ENCODE peak calls at places on chromosomes 7 and 10, in nine cellular contexts. V is lung; B is effector memory CD4-positive, alpha-beta T cell; C is mucosa of descending colon; H is psoas muscle; Q is hepatocyte; S is iPS DF 6.9; W is ovary; F is CD8-positive, alpha-beta memory T cell. K is an unnamed sample. For H3K9me3, the result is how much of the 10 kb centered on the place peaks cover.

GRCh38 chr10:45424668-45425404 is 50.8 kb downstream of the ALOX5 start:
- DNase-seq in V (no peak), B (no peak), C (peak), H (no peak), Q (no peak), S (no peak), W (no peak), F (no peak), K (no peak)

GRCh38 chr10:12351447-12351846 is 2.1 kb downstream of the CAMK1D start:
- DNase-seq in V (no peak), B (no peak), C (peak), H (peak), Q (no peak), S (no peak), W (no peak), F (no peak), K (no peak)

GRCh38 chr7:101630591-101630990 is 1.5 kb upstream of the MYL10 start:
- DNase-seq in V (no peak), B (no peak), C (peak), H (no peak), Q (peak), S (no peak), W (no peak), F (no peak), K (no peak)

GRCh38 chr10:97656777-97657176 is 16.3 kb downstream of the PI4K2A start:
- DNase-seq in V (no peak), B (no peak), C (no peak), H (no peak), Q (no peak), S (no peak), W (no peak), F (no peak), K (no peak)

GRCh38 chr7:114879554-114879953 is 42.3 kb upstream of the MDFIC start:
- DNase-seq in V (no peak), B (no peak), C (no peak), H (no peak), Q (no peak), S (no peak), W (no peak), F (no peak), K (no peak)

GRCh38 chr7:82481499-82482097 is 38.0 kb upstream of the CACNA2D1 start:
- DNase-seq in V (no peak), B (no peak), C (no peak), H (no peak), Q (peak), S (no peak), W (no peak), F (no peak), K (no peak)

GRCh38 chr10:133030791-133031190 is 56.9 kb upstream of the ADGRA1 start:
- DNase-seq in V (no peak), B (no peak), C (no peak), H (no peak), Q (no peak), S (no peak), W (no peak), F (no peak), K (no peak)

GRCh38 chr10:132167976-132168375 is 18.8 kb upstream of the DPYSL4 start:
- DNase-seq in V (no peak), B (no peak), C (peak), H (peak), Q (no peak), S (no peak), W (no peak), F (no peak), K (no peak)

GRCh38 chr7:26704036-26704435 is 160.4 kb downstream of the SKAP2 start:
- DNase-seq in V (no peak), B (no peak), C (no peak), H (no peak), Q (no peak), S (no peak), W (no peak), F (no peak), K (no peak)

GRCh38 chr7:40921589-40922315 is 781.1 kb downstream of the INHBA start:
- DNase-seq in V (no peak), B (no peak), C (no peak), H (no peak), Q (no peak), S (no peak), W (no peak), F (no peak), K (no peak)

GRCh38 chr10:122461367-122461728 is at the start of gene HTRA1:
- DNase-seq in V (peak), B (no peak), C (peak), H (peak), Q (no peak), S (no peak), W (peak), F (no peak), K (no peak)

GRCh38 chr7:2622869-2623697 is 8.7 kb upstream of the TTYH3 start:
- DNase-seq in V (no peak), B (no peak), C (peak), H (no peak), Q (peak), S (no peak), W (no peak), F (no peak), K (no peak)

GRCh38 chr7:64630496-64630895 is 35.4 kb upstream of the ZNF107 start:
- DNase-seq in V (no peak), B (no peak), C (no peak), H (no peak), Q (no peak), S (no peak), W (no peak), F (no peak), K (no peak)

GRCh38 chr7:96786261-96786997 is 76.8 kb upstream of the SEM1 start:
- DNase-seq in V (no peak), B (no peak), C (no peak), H (no peak), Q (peak), S (peak), W (peak), F (no peak), K (no peak)

GRCh38 chr10:97333601-97334369 is 744 bp downstream of the FRAT2 start:
- DNase-seq in V (no peak), B (no peak), C (peak), H (peak), Q (peak), S (no peak), W (peak), F (no peak), K (peak)

GRCh38 chr7:28629216-28629848 is 217.0 kb downstream of the CREB5 start:
- DNase-seq in V (no peak), B (no peak), C (no peak), H (peak), Q (peak), S (no peak), W (no peak), F (no peak), K (no peak)

GRCh38 chr10:51260376-51260775 is 186.1 kb downstream of the PRKG1 start:
- DNase-seq in V (no peak), B (no peak), C (no peak), H (no peak), Q (no peak), S (no peak), W (no peak), F (no peak), K (no peak)

GRCh38 chr7:37068902-37069301 is 344.6 kb upstream of the AOAH start:
- DNase-seq in V (no peak), B (no peak), C (no peak), H (no peak), Q (no peak), S (no peak), W (no peak), F (no peak), K (no peak)

GRCh38 chr10:124230586-124231187 is 137.3 kb upstream of the CHST15 start:
- DNase-seq in V (no peak), B (no peak), C (no peak), H (no peak), Q (no peak), S (no peak), W (no peak), F (no peak), K (no peak)

GRCh38 chr7:40015790-40016296 is 65.8 kb downstream of the CDK13 start:
- DNase-seq in V (peak), B (no peak), C (no peak), H (no peak), Q (peak), S (no peak), W (peak), F (no peak), K (no peak)

GRCh38 chr10:123584419-123584775 is 81.8 kb upstream of the GPR26 start:
- DNase-seq in V (no peak), B (no peak), C (no peak), H (no peak), Q (no peak), S (no peak), W (no peak), F (no peak), K (no peak)

GRCh38 chr7:156160811-156161210 is 348.5 kb upstream of the SHH start:
- DNase-seq in V (peak), B (no peak), C (no peak), H (no peak), Q (peak), S (no peak), W (no peak), F (no peak), K (no peak)

DNA sequence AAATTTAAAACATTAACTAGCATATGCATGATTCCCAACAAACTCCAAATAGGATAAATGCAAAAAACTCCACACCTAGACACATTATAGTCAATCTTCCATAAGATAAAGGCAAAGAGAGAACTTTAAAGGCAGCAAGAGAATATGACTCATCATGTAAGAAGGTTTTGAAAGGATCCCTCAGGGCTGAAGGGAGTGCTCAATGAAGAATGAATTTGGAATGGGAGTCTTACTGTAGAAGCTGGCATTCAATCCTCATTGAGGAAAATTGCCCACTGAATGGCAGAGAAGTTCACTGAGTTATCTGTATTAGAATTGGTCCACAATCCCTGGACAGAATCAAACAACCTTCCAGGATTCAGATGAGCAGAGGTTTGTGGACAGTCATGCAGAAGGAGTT is 26.1 kb upstream of the ZNF365 start:
- DNase-seq in V (no peak), B (no peak), C (no peak), H (no peak), Q (no peak), S (no peak), W (no peak), F (no peak), K (no peak)
- H3K9me3 ChIP-seq in V (under half), B (under half), C (under half), H (under half), Q (under half), S (under half), W (under half), F (under half), K (under half)

GRCh38 chr7:750111-750905 is 23.2 kb upstream of the PRKAR1B start:
- DNase-seq in V (no peak), B (no peak), C (peak), H (no peak), Q (no peak), S (no peak), W (no peak), F (no peak), K (no peak)

GRCh38 chr7:748446-748845 is 21.4 kb upstream of the PRKAR1B start:
- DNase-seq in V (no peak), B (no peak), C (peak), H (no peak), Q (no peak), S (no peak), W (no peak), F (no peak), K (no peak)

GRCh38 chr7:747186-747585 is 20.1 kb upstream of the PRKAR1B start:
- DNase-seq in V (no peak), B (no peak), C (peak), H (no peak), Q (no peak), S (no peak), W (no peak), F (no peak), K (no peak)

GRCh38 chr7:751826-752225 is 24.7 kb upstream of the PRKAR1B start:
- DNase-seq in V (no peak), B (no peak), C (no peak), H (no peak), Q (no peak), S (no peak), W (no peak), F (no peak), K (no peak)

DNA sequence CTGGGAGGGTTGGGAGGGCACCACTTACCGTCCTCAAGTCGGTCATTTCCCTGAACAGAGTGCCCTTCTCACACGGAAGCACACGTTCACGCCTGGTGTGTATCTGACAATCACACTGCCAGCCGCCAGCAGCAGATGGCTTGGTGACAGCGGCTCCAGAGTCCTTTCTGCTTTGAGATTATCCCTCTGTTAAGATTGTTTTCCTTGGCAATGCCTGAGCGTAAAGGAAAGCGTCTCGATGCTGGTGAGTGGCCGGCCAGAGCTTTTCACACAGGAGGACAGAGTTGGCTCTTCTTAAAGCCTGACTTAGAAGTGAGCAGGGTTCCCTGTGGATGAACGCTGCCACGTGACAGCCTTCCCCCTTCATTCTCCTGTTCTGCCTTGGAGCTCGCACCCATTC is 22.0 kb upstream of the PRKAR1B start:
- DNase-seq in V (no peak), B (no peak), C (peak), H (no peak), Q (no peak), S (no peak), W (no peak), F (no peak), K (no peak)
- H3K4me3 ChIP-seq in V (no peak), B (no peak), C (no peak), H (no peak), Q (no peak), S (no peak), W (no peak), F (no peak), K (no peak)

GRCh38 chr7:158313931-158314330 is 273.7 kb downstream of the PTPRN2 start:
- DNase-seq in V (no peak), B (no peak), C (no peak), H (no peak), Q (no peak), S (no peak), W (no peak), F (no peak), K (no peak)
- H3K9me3 ChIP-seq in V (under half), B (under half), C (under half), H (under half), Q (under half), S (under half), W (under half), F (under half), K (under half)

DNA sequence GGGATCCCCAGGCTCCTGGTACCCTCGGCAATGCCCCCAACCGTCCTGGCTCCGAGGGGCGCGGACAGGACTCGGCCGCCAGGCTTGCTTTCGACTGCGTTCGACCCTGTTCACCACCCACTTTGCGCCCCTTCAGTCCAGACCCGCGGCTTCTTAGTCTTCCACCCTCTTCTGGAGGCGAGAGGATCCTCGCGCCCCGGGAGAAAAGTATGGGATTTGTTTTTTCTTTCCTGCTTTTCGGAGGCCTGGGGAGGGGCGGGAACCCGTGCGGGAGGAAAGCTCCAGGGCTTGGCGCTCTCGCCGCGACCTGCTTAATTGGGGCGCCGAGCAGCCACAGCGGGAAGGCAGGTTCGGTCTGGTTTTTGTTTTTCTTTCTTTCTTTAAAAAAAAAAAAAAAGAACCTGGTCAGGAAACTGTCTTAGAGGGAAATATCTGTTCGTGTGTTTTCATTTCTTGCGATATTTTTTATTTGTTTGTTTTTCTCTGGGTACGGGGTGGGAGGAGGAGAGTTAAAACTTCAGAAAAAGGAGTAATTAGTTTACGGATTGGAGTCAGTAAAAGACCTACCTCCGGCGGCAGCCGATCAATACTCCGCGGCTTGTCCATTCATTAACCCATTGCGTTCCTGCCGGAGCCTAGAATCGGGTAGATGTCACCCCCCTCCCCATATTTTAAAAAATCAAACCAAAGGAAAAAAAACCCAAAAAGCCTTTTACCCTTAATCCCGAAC is 1.6 kb downstream of the EMX2 start:
- DNase-seq in V (no peak), B (no peak), C (no peak), H (no peak), Q (no peak), S (no peak), W (peak), F (no peak), K (no peak)
- H3K4me3 ChIP-seq in V (no peak), B (no peak), C (no peak), H (peak), Q (no peak), S (no peak), W (peak), F (no peak), K (no peak)

GRCh38 chr7:230274-230673 is 37.9 kb downstream of the FAM20C start:
- DNase-seq in V (no peak), B (no peak), C (no peak), H (no peak), Q (no peak), S (no peak), W (no peak), F (no peak), K (no peak)

GRCh38 chr7:226281-226882 is 34.0 kb downstream of the FAM20C start:
- DNase-seq in V (no peak), B (no peak), C (no peak), H (peak), Q (peak), S (no peak), W (no peak), F (no peak), K (no peak)

GRCh38 chr7:228610-229009 is 36.2 kb downstream of the FAM20C start:
- DNase-seq in V (no peak), B (no peak), C (no peak), H (no peak), Q (no peak), S (no peak), W (no peak), F (no peak), K (no peak)

GRCh38 chr7:229184-229964 is 37.0 kb downstream of the FAM20C start:
- DNase-seq in V (no peak), B (no peak), C (peak), H (peak), Q (peak), S (no peak), W (peak), F (no peak), K (no peak)

GRCh38 chr7:227940-228339 is 35.6 kb downstream of the FAM20C start:
- DNase-seq in V (no peak), B (no peak), C (no peak), H (no peak), Q (no peak), S (no peak), W (no peak), F (no peak), K (no peak)
- H3K9me3 ChIP-seq in V (under half), B (under half), C (under half), H (under half), Q (under half), S (under half), W (under half), F (under half), K (under half)

GRCh38 chr7:112143151-112143550 is 63.0 kb downstream of the DOCK4 start:
- DNase-seq in V (no peak), B (no peak), C (no peak), H (no peak), Q (no peak), S (no peak), W (no peak), F (no peak), K (no peak)
- H3K4me3 ChIP-seq in V (no peak), B (no peak), C (no peak), H (no peak), Q (no peak), S (no peak), W (no peak), F (no peak), K (no peak)

DNA sequence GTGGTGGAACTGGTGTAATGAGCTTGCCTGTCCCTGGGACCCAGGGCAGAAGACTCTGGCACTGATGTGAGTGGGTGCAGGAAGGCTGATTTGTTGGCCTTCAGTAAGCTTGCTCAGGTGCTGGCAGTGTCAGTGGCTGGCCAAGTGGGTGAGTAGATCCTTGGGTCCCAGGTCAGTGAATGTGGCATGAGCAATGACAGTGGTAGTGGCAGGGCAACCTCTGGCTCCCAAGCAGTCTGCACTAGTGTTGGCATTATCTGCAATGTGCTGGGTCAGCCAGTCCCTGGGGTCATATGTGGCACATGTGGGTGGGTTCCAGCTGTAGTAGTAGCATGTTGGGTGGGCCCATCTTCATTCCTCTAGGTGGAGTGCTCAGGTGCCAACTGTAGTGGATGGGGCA is 640.9 kb upstream of the GRM3 start:
- DNase-seq in V (no peak), B (no peak), C (no peak), H (no peak), Q (no peak), S (no peak), W (no peak), F (no peak), K (no peak)
- H3K9me3 ChIP-seq in V (under half), B (under half), C (under half), H (under half), Q (under half), S (under half), W (under half), F (under half), K (under half)